ENCODE peak calls at places on chromosome 2, in four cellular contexts. B is CD8-positive, alpha-beta T cell; H is MM.1S; G is mammary epithelial cell. C is an unnamed sample.

GRCh38 chr2:182949572-182950189 is 83.2 kb upstream of the FRZB start:
- DNase-seq in B (no peak), H (no peak), G (peak; percentile 76), C (peak; percentile 80)

GRCh38 chr2:154813636-154814035 is 115.1 kb downstream of the KCNJ3 start:
- DNase-seq in B (no peak), H (no peak), G (no peak), C (no peak)

GRCh38 chr2:45631955-45632354 is 19.5 kb upstream of the PRKCE start:
- DNase-seq in B (no peak), H (no peak), G (no peak), C (no peak)

GRCh38 chr2:53633441-53633840 is 134.2 kb upstream of the CHAC2 start:
- DNase-seq in B (no peak), H (no peak), G (peak; percentile 45), C (peak; percentile 82)

GRCh38 chr2:105629634-105630033 is 115.1 kb upstream of the NCK2 start:
- DNase-seq in B (no peak), H (no peak), G (no peak), C (no peak)

GRCh38 chr2:230124235-230124634 is 55.5 kb upstream of the SLC16A14 start:
- DNase-seq in B (no peak), H (no peak), G (no peak), C (no peak)

GRCh38 chr2:16043627-16044026 is 103.3 kb downstream of the MYCN start:
- DNase-seq in B (no peak), H (no peak), G (no peak), C (no peak)

GRCh38 chr2:10481055-10481665 is 33.0 kb upstream of the ODC1 start:
- DNase-seq in B (no peak), H (no peak), G (no peak), C (no peak)

GRCh38 chr2:64654063-64654811 is 524 bp upstream of the SERTAD2 start:
- DNase-seq in B (peak; percentile 69), H (peak; percentile 87), G (peak; percentile 62), C (peak; percentile 60)

GRCh38 chr2:12045864-12046291 is 299.4 kb downstream of the LPIN1 start:
- DNase-seq in B (no peak), H (peak; percentile 59), G (no peak), C (peak; percentile 11)

GRCh38 chr2:48727560-48727959 is 28.0 kb downstream of the LHCGR start:
- DNase-seq in B (no peak), H (no peak), G (no peak), C (no peak)

GRCh38 chr2:171072164-171072563 is 88.5 kb downstream of the TLK1 start:
- DNase-seq in B (no peak), H (no peak), G (no peak), C (no peak)

GRCh38 chr2:134232868-134233732 is 20.8 kb upstream of the MGAT5 start:
- DNase-seq in B (no peak), H (peak; percentile 89), G (peak; percentile 28), C (no peak)

GRCh38 chr2:43798300-43798699 is 24.5 kb downstream of the DYNC2LI1 start:
- DNase-seq in B (no peak), H (no peak), G (no peak), C (peak; percentile 10)

GRCh38 chr2:118576109-118576855 is 271.2 kb downstream of the EN1 start:
- DNase-seq in B (no peak), H (no peak), G (peak; percentile 23), C (no peak)

GRCh38 chr2:160091381-160091780 is 29.0 kb upstream of the PLA2R1 start:
- DNase-seq in B (no peak), H (no peak), G (peak; percentile 91), C (peak; percentile 80)

GRCh38 chr2:237026981-237027711 is 58.5 kb upstream of the COPS8 start:
- DNase-seq in B (peak; percentile 48), H (peak; percentile 21), G (peak; percentile 57), C (peak; percentile 74)

GRCh38 chr2:212538156-212539144 is at the start of gene ERBB4:
- DNase-seq in B (no peak), H (no peak), G (no peak), C (no peak)

GRCh38 chr2:83874712-83875430 is 584.2 kb downstream of the SUCLG1 start:
- DNase-seq in B (no peak), H (no peak), G (no peak), C (no peak)

GRCh38 chr2:169034256-169034655 is 3.1 kb upstream of the ABCB11 start:
- DNase-seq in B (no peak), H (no peak), G (no peak), C (no peak)

GRCh38 chr2:225041871-225042799 is at the start of gene DOCK10:
- DNase-seq in B (peak; percentile 57), H (peak; percentile 46), G (peak; percentile 29), C (peak; percentile 17)

GRCh38 chr2:44169155-44169898 is 652 bp downstream of the PPM1B start:
- DNase-seq in B (peak; percentile 53), H (peak; percentile 53), G (peak; percentile 54), C (peak; percentile 43)

GRCh38 chr2:38290332-38290731 is 86.7 kb downstream of the ATL2 start:
- DNase-seq in B (no peak), H (no peak), G (no peak), C (no peak)

GRCh38 chr2:96175951-96176350 is 30.7 kb upstream of the DUSP2 start:
- DNase-seq in B (no peak), H (no peak), G (peak; percentile 30), C (peak; percentile 24)

GRCh38 chr2:173957517-173957916 is 7.7 kb downstream of the SP3 start:
- DNase-seq in B (no peak), H (no peak), G (no peak), C (no peak)

GRCh38 chr2:10196275-10196892 is 73.8 kb downstream of the RRM2 start:
- DNase-seq in B (no peak), H (no peak), G (no peak), C (no peak)

GRCh38 chr2:53785378-53785777 is 1.4 kb downstream of the ASB3 start:
- DNase-seq in B (no peak), H (no peak), G (no peak), C (no peak)

GRCh38 chr2:241617431-241618154 is 19.4 kb downstream of the THAP4 start:
- DNase-seq in B (peak; percentile 30), H (peak; percentile 38), G (no peak), C (no peak)

GRCh38 chr2:37599688-37600525 is 71.5 kb downstream of the CDC42EP3 start:
- DNase-seq in B (peak; percentile 82), H (no peak), G (no peak), C (no peak)

GRCh38 chr2:236728916-236729670 is 159.5 kb downstream of the ACKR3 start:
- DNase-seq in B (no peak), H (no peak), G (no peak), C (no peak)

GRCh38 chr2:96962567-96963203 is 23.7 kb downstream of the FAM178B start:
- DNase-seq in B (peak; percentile 87), H (peak; percentile 53), G (no peak), C (no peak)

GRCh38 chr2:235287369-235287722 is 206.5 kb upstream of the AGAP1 start:
- DNase-seq in B (no peak), H (no peak), G (no peak), C (no peak)

GRCh38 chr2:168116448-168116847 is 130.9 kb downstream of the STK39 start:
- DNase-seq in B (no peak), H (no peak), G (no peak), C (peak; percentile 9)

GRCh38 chr2:240251848-240252190 is 111.4 kb upstream of the OTOS start:
- DNase-seq in B (no peak), H (no peak), G (no peak), C (no peak)

GRCh38 chr2:182301093-182301492 is 125.7 kb downstream of the PDE1A start:
- DNase-seq in B (no peak), H (no peak), G (no peak), C (peak; percentile 62)

GRCh38 chr2:74009577-74009976 is 24.9 kb downstream of the TET3 start:
- DNase-seq in B (no peak), H (no peak), G (no peak), C (no peak)

GRCh38 chr2:121171625-121172119 is 113.3 kb downstream of the TFCP2L1 start:
- DNase-seq in B (no peak), H (no peak), G (no peak), C (no peak)

GRCh38 chr2:48144777-48145176 is 238.5 kb upstream of the FBXO11 start:
- DNase-seq in B (no peak), H (peak; percentile 48), G (no peak), C (peak; percentile 12)

GRCh38 chr2:205885492-205886099 is 200.4 kb downstream of the INO80D start:
- DNase-seq in B (peak; percentile 56), H (peak; percentile 77), G (peak; percentile 65), C (peak; percentile 65)

C was measured in MCF 10A.